ENCODE peak calls at places on chromosomes 3 and 15, in six cellular contexts. E is GM23248, M is tibial artery, R is NT2/D1, G is AG09309, V is sigmoid colon. J is an unnamed sample.

GRCh38 chr3:190058486-190059241 is 62.0 kb downstream of the P3H2 start:
- DNase-seq in V (no peak), E (no peak), G (no peak), M (no peak), R (no peak), J (peak)

GRCh38 chr15:96264801-96265515 is 65.5 kb upstream of the NR2F2 start:
- DNase-seq in E (peak), G (no peak), V (no peak), M (no peak), R (no peak), J (peak)

GRCh38 chr15:68380456-68380855 is 51.5 kb downstream of the ITGA11 start:
- DNase-seq in M (no peak), E (no peak), R (no peak), V (peak), G (no peak), J (no peak)

GRCh38 chr3:159260049-159260662 is 458.3 kb downstream of the MFSD1 start:
- DNase-seq in E (peak), R (peak), V (no peak), M (no peak), G (peak), J (peak)

GRCh38 chr15:32637704-32638103 is 3.8 kb upstream of the SCG5 start:
- DNase-seq in E (no peak), R (no peak), V (no peak), G (no peak), M (no peak), J (no peak)

GRCh38 chr15:44029940-44030568 is 165.0 kb downstream of the FRMD5 start:
- DNase-seq in R (no peak), M (no peak), G (no peak), V (no peak), E (peak), J (peak)

GRCh38 chr3:101171797-101172196 is 148.6 kb downstream of the IMPG2 start:
- DNase-seq in V (no peak), E (no peak), R (no peak), G (no peak), M (no peak), J (no peak)

GRCh38 chr15:36265422-36265821 is 314.0 kb upstream of the CDIN1 start:
- DNase-seq in G (no peak), M (no peak), R (no peak), V (no peak), E (peak), J (no peak)

GRCh38 chr15:69656271-69657030 is 203.8 kb downstream of the RPLP1 start:
- DNase-seq in M (no peak), E (no peak), V (no peak), R (no peak), G (no peak), J (no peak)

GRCh38 chr3:46990573-46991374 is 11.3 kb downstream of the NBEAL2 start:
- DNase-seq in V (no peak), M (no peak), E (no peak), G (no peak), R (no peak), J (no peak)

GRCh38 chr3:62622553-62623174 is 249.3 kb upstream of the FEZF2 start:
- DNase-seq in G (no peak), V (no peak), R (peak), M (no peak), E (peak), J (peak)

GRCh38 chr15:67036775-67037555 is 28.4 kb upstream of the SMAD3 start:
- DNase-seq in E (no peak), G (no peak), R (no peak), V (no peak), M (no peak), J (no peak)

GRCh38 chr15:57297630-57298029 is 78.7 kb upstream of the CGNL1 start:
- DNase-seq in E (no peak), M (no peak), V (no peak), R (no peak), G (no peak), J (no peak)

GRCh38 chr15:65583701-65584100 is 27.2 kb downstream of the INTS14 start:
- DNase-seq in R (no peak), E (peak), V (no peak), G (no peak), M (no peak), J (peak)

GRCh38 chr15:40325188-40325587 is 1.7 kb downstream of the INAFM2 start:
- DNase-seq in G (no peak), V (no peak), R (no peak), M (no peak), E (peak), J (no peak)

GRCh38 chr3:188687389-188687788 is 484.4 kb upstream of the TPRG1 start:
- DNase-seq in V (no peak), E (peak), M (no peak), G (peak), R (no peak), J (peak)

GRCh38 chr3:48271763-48272498 is 31.0 kb downstream of the ZNF589 start:
- DNase-seq in G (no peak), M (no peak), E (no peak), R (no peak), V (no peak), J (no peak)

GRCh38 chr3:104825116-104825515 is 541.6 kb upstream of the ALCAM start:
- DNase-seq in M (no peak), V (no peak), R (peak), E (peak), G (no peak), J (peak)

GRCh38 chr3:25566358-25566920 is 98.3 kb downstream of the TOP2B start:
- DNase-seq in G (no peak), R (no peak), M (no peak), E (no peak), V (no peak), J (no peak)

GRCh38 chr3:44795197-44795596 is 33.6 kb downstream of the KIF15 start:
- DNase-seq in E (peak), V (no peak), R (no peak), M (no peak), G (peak), J (no peak)

GRCh38 chr3:62057339-62058047 is 315.9 kb downstream of the FEZF2 start:
- DNase-seq in E (no peak), G (no peak), V (no peak), M (peak), R (no peak), J (no peak)

GRCh38 chr3:40317061-40317676 is 7.7 kb downstream of the EIF1B start:
- DNase-seq in E (peak), R (peak), V (no peak), M (peak), G (no peak), J (peak)

GRCh38 chr3:107916166-107916565 is 174.7 kb downstream of the CD47 start:
- DNase-seq in V (no peak), R (no peak), G (no peak), M (no peak), E (no peak), J (no peak)

GRCh38 chr3:107911337-107912000 is 179.4 kb downstream of the CD47 start:
- DNase-seq in R (no peak), M (no peak), V (no peak), G (no peak), E (no peak), J (no peak)

GRCh38 chr3:107913671-107914070 is 177.2 kb downstream of the CD47 start:
- DNase-seq in E (peak), R (no peak), G (no peak), M (no peak), V (no peak), J (no peak)

DNA sequence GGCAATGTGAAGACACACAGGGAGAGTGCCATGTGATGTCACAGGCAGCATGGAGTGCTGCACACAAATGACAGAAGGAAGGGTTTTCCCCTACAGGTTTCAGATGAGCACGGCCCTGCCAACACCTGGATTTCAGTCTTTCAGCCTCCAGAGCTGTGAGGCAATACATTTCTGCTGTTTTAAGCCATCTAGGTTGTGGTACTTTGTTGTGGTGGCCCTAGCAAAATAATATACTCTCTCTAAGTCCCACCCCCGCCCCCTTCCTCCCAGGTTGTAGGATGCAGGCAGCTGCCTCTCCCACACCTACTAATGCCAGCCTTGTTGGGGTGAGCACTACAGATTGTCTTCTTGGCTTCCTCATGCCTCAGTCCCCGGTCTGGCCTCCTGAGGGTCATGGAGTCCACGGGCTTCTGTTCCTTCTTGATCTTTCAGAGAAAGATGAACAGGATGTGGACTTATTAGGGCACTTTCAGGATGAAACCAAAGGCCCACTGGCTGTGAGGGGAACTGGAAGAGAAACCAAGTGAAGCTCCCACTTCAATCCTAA is 180.0 kb downstream of the CD47 start:
- DNase-seq in R (no peak), G (no peak), M (no peak), V (no peak), E (no peak), J (no peak)
- H3K4me3 ChIP-seq in R (no peak), G (no peak), M (no peak), V (no peak), E (no peak), J (no peak)

GRCh38 chr15:60526127-60526616 is 47.2 kb upstream of the ICE2 start:
- DNase-seq in E (no peak), G (no peak), R (no peak), V (peak), M (no peak), J (no peak)
- H3K4me3 ChIP-seq in E (no peak), G (no peak), R (no peak), V (no peak), M (no peak), J (no peak)

GRCh38 chr15:85331666-85332261 is 48.6 kb upstream of the AKAP13 start:
- DNase-seq in R (no peak), E (no peak), M (no peak), G (no peak), V (no peak), J (no peak)
- H3K4me3 ChIP-seq in R (no peak), E (no peak), M (no peak), G (no peak), V (no peak), J (no peak)

GRCh38 chr3:153458881-153459280 is 296.9 kb downstream of the RAP2B start:
- DNase-seq in G (no peak), M (no peak), V (no peak), E (no peak), R (no peak), J (no peak)
- H3K4me3 ChIP-seq in G (no peak), M (no peak), V (no peak), E (no peak), R (no peak), J (no peak)

GRCh38 chr3:42055291-42055690 is 35.9 kb upstream of the TRAK1 start:
- DNase-seq in E (peak), V (no peak), M (no peak), G (peak), R (no peak), J (peak)

GRCh38 chr3:42056840-42057239 is 34.3 kb upstream of the TRAK1 start:
- DNase-seq in M (no peak), E (no peak), G (no peak), V (peak), R (no peak), J (no peak)

GRCh38 chr3:42061711-42062408 is 29.3 kb upstream of the TRAK1 start:
- DNase-seq in G (peak), E (peak), M (peak), R (no peak), V (peak), J (peak)

GRCh38 chr3:42061042-42061710 is 30.0 kb upstream of the TRAK1 start:
- DNase-seq in M (no peak), E (no peak), R (no peak), G (no peak), V (no peak), J (peak)

GRCh38 chr3:42057561-42058211 is 33.5 kb upstream of the TRAK1 start:
- DNase-seq in G (no peak), E (no peak), M (no peak), R (no peak), V (peak), J (no peak)
- H3K4me3 ChIP-seq in G (no peak), E (no peak), M (no peak), R (no peak), V (no peak), J (no peak)

DNA sequence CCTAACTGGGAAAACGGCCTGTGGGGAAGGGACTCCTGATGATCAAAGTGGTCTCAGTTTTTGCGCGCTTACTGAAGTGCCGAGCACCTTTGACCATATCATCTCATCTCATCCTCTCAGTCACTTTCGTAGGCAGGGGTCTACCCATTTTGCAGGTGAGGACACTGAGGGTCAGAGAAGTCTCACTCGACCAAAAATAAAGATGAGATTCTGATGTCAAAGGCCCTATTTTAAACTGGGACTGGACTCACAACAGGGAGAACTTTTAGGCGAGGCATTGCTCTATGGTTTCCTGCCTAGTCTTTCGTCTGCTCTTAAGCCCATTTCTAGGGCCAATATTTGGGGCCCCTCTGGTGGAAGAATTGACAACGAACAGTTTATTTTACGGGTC is 830 bp downstream of the SLC6A11 start:
- DNase-seq in V (no peak), M (no peak), R (no peak), G (no peak), E (no peak), J (no peak)
- H3K4me3 ChIP-seq in V (no peak), M (no peak), R (peak), G (no peak), E (no peak), J (no peak)

DNA sequence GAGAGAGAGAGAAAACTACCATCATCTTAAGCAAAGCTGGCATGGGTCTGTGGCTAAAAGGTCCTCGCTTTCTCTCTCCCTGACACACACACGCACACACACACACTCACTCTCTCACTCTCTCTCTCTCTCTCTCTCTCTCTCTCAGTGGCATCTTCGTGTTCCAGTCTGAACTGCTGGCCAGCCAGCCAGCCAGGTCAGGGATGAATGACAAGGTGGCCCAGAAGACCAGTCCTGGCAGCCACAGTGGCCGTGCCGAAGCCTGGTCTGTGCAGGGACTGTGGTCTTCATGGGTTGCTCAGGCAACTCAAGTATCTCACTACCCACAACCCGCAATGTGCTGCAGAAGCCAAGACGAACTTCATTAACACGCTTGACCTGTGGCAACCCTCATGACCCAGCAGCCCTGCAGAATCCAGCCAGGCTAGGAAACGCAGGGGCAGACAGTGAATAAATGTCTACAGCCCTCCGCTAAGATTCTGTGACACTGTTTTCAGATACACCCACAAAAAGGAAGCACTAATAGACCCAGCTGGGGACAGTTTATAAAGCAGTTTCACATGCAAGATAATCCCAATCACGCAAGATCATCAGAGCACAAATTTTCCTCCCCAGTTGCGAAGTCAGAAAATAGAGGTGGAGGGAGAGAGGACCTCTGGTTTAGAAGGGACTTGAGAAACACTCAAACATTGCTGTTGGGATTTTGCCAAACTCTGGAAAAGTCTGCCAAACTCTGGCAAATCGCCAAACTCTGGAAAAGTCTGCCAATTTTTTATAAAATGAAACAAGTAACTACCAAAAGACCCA is 66.4 kb downstream of the XXYLT1 start:
- DNase-seq in M (no peak), G (no peak), R (no peak), V (peak), E (peak), J (peak)
- H3K4me3 ChIP-seq in M (no peak), G (no peak), R (no peak), V (no peak), E (peak), J (no peak)

DNA sequence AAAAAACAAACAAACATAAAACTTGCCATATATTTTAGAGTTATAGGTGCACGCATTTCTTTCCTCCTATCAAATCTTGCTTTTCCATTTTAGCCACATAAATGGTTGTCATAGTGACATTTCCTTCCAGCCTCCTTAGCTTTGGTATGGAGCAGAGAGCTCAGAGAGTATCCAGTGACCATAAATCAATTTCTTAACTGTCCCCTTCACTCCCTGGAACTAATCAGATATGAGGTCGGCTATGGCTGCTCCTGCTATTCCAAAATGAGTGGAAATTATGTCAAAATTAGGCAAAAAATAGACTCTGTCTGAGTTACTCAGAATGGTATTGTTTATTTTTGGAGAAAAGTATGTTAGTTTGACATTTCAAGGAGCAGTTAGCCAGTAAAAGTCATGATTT is 164.6 kb downstream of the EBLN2 start:
- DNase-seq in E (no peak), R (no peak), V (no peak), M (no peak), G (no peak), J (no peak)
- H3K4me3 ChIP-seq in E (no peak), R (no peak), V (no peak), M (no peak), G (no peak), J (no peak)

J was measured in fibroblast of lung.